ENCODE peak calls at places on chromosome 22, in four cellular contexts. N is activated CD8-positive, alpha-beta T cell treated with anti-CD3 and anti-CD28 coated beads for 36 hours; S is activated CD4-positive, alpha-beta T cell treated with anti-CD3 and anti-CD28 coated beads, Interleukin-2, amount 50 U/mL, for 24 hours; L is HL-60. T is an unnamed sample.

GRCh38 chr22:20234760-20235452 is 33.2 kb downstream of the RTN4R start:
- DNase-seq in N (no peak), L (no peak), S (no peak), T (no peak)

GRCh38 chr22:17135153-17135760 is 14.1 kb upstream of the TMEM121B start:
- DNase-seq in N (no peak), S (no peak), L (no peak), T (no peak)

GRCh38 chr22:19756288-19757128 is 4.1 kb upstream of the TBX1 start:
- DNase-seq in N (peak; percentile 71), S (peak; percentile 27), L (no peak), T (peak; percentile 78)

GRCh38 chr22:44409691-44410316 is 88.2 kb downstream of the RTL6 start:
- DNase-seq in S (no peak), L (no peak), N (no peak), T (no peak)

GRCh38 chr22:41940853-41941765 is 5.8 kb downstream of the CENPM start:
- DNase-seq in L (peak; percentile 65), N (peak; percentile 91), S (peak; percentile 68), T (peak; percentile 95)

GRCh38 chr22:38070250-38070921 is 13.2 kb downstream of the PICK1 start:
- DNase-seq in N (no peak), L (no peak), S (no peak), T (no peak)

GRCh38 chr22:26700462-26700861 is 43.1 kb downstream of the MIAT start:
- DNase-seq in S (no peak), L (no peak), N (no peak), T (no peak)

GRCh38 chr22:19657252-19658056 is 56.8 kb upstream of the SEPTIN5 start:
- DNase-seq in L (no peak), N (no peak), S (no peak), T (no peak)

GRCh38 chr22:45053094-45053493 is 43.3 kb upstream of the PHF21B start:
- DNase-seq in L (no peak), S (no peak), N (no peak), T (no peak)

GRCh38 chr22:45757068-45757467 is 85.4 kb downstream of the ATXN10 start:
- DNase-seq in L (no peak), S (no peak), N (no peak), T (peak; percentile 58)

GRCh38 chr22:21681566-21682370 is 16.0 kb downstream of the PPIL2 start:
- DNase-seq in N (peak; percentile 14), L (no peak), S (no peak), T (no peak)

GRCh38 chr22:24156146-24156914 is 25.0 kb upstream of the SUSD2 start:
- DNase-seq in S (peak; percentile 37), L (peak; percentile 30), N (peak; percentile 83), T (no peak)

GRCh38 chr22:37669586-37669985 is 5.8 kb upstream of the LGALS1 start:
- DNase-seq in L (no peak), N (no peak), S (no peak), T (no peak)

GRCh38 chr22:38144025-38144405 is 33.5 kb upstream of the BAIAP2L2 start:
- DNase-seq in S (no peak), L (no peak), N (no peak), T (no peak)

GRCh38 chr22:27488456-27489224 is 312.9 kb downstream of the MN1 start:
- DNase-seq in S (no peak), N (no peak), L (no peak), T (no peak)

GRCh38 chr22:39503590-39503989 is 1.5 kb downstream of the MIEF1 start:
- DNase-seq in N (no peak), S (no peak), L (no peak), T (no peak)

GRCh38 chr22:37202001-37202555 is 10.2 kb downstream of the SSTR3 start:
- DNase-seq in N (no peak), L (no peak), S (no peak), T (no peak)

GRCh38 chr22:19043111-19044085 is 78.8 kb downstream of the DGCR2 start:
- DNase-seq in S (no peak), L (no peak), N (no peak), T (no peak)

GRCh38 chr22:42641801-42642413 is 1.5 kb upstream of the ATP5MGL start:
- DNase-seq in L (no peak), N (no peak), S (no peak), T (no peak)

GRCh38 chr22:30881361-30882180 is 87.0 kb downstream of the MORC2 start:
- DNase-seq in L (no peak), S (no peak), N (no peak), T (no peak)

GRCh38 chr22:23692598-23693291 is 1.9 kb downstream of the RGL4 start:
- DNase-seq in N (no peak), S (no peak), L (no peak), T (no peak)

GRCh38 chr22:37710675-37711074 is 13.8 kb downstream of the TRIOBP start:
- DNase-seq in N (no peak), S (no peak), L (no peak), T (no peak)

GRCh38 chr22:25545677-25546076 is 18.8 kb upstream of the GRK3 start:
- DNase-seq in N (no peak), S (no peak), L (no peak), T (no peak)

GRCh38 chr22:35021166-35021565 is 44.8 kb upstream of the ISX start:
- DNase-seq in N (no peak), L (no peak), S (no peak), T (no peak)

GRCh38 chr22:48494968-48495750 is 1332.5 kb downstream of the BRD1 start:
- DNase-seq in N (no peak), S (no peak), L (no peak), T (no peak)

GRCh38 chr22:33796494-33796893 is 123.8 kb downstream of the LARGE1 start:
- DNase-seq in S (no peak), L (no peak), N (no peak), T (no peak)

GRCh38 chr22:38276161-38276560 is 3.4 kb upstream of the TMEM184B start:
- DNase-seq in S (no peak), L (no peak), N (no peak), T (no peak)

GRCh38 chr22:50361222-50361621 is 18.1 kb downstream of the PPP6R2 start:
- DNase-seq in S (no peak), L (no peak), N (peak; percentile 38), T (no peak)

GRCh38 chr22:24189249-24190158 is 8.2 kb downstream of the SUSD2 start:
- DNase-seq in L (no peak), N (peak; percentile 64), S (no peak), T (peak; percentile 46)

GRCh38 chr22:34055525-34056200 is 135.4 kb upstream of the LARGE1 start:
- DNase-seq in L (peak; percentile 7), N (peak; percentile 8), S (no peak), T (peak; percentile 38)

GRCh38 chr22:29344137-29344536 is 28.6 kb upstream of the RASL10A start:
- DNase-seq in L (no peak), S (no peak), N (no peak), T (no peak)

GRCh38 chr22:35742342-35743100 is 24.8 kb downstream of the APOL5 start:
- DNase-seq in L (no peak), S (no peak), N (no peak), T (no peak)

GRCh38 chr22:25362215-25362882 is 142.9 kb downstream of the CRYBB2 start:
- DNase-seq in L (peak; percentile 37), N (peak; percentile 86), S (peak; percentile 56), T (no peak)

GRCh38 chr22:36577019-36577418 is 48.1 kb upstream of the EIF3D start:
- DNase-seq in L (no peak), S (no peak), N (no peak), T (no peak)

GRCh38 chr22:27612075-27612474 is 189.5 kb downstream of the MN1 start:
- DNase-seq in N (no peak), L (no peak), S (no peak), T (no peak)

T was measured in H1.